ENCODE peak calls at places on chromosomes 16 and 17, in four cellular contexts. M is testis, K is K562, C is epithelial cell of esophagus. G is an unnamed sample.

GRCh38 chr17:37779554-37779953 is 34.7 kb upstream of the HNF1B start:
- DNase-seq in C (peak), M (no peak), K (no peak), G (peak)

GRCh38 chr16:27706156-27706705 is 156.3 kb downstream of the KATNIP start:
- DNase-seq in C (no peak), K (no peak), M (no peak), G (no peak)

GRCh38 chr17:56822725-56823124 is 11.0 kb downstream of the C17orf67 start:
- DNase-seq in C (no peak), K (no peak), M (no peak), G (peak)

GRCh38 chr16:19382887-19383816 is 34.5 kb upstream of the TMC5 start:
- DNase-seq in M (no peak), C (no peak), K (no peak), G (no peak)

GRCh38 chr16:49439676-49440075 is 66.1 kb downstream of the C16orf78 start:
- DNase-seq in K (no peak), C (no peak), M (no peak), G (no peak)

GRCh38 chr16:66273644-66274334 is 92.7 kb upstream of the CDH5 start:
- DNase-seq in C (peak), M (no peak), K (no peak), G (peak)

GRCh38 chr16:1655909-1656807 is 21.9 kb upstream of the JPT2 start:
- DNase-seq in K (no peak), M (no peak), C (no peak), G (no peak)

GRCh38 chr17:65886240-65886639 is 305.7 kb downstream of the CEP112 start:
- DNase-seq in K (no peak), M (no peak), C (no peak), G (peak)

GRCh38 chr17:7351665-7352558 is at the start of gene KCTD11:
- DNase-seq in K (peak), C (peak), M (peak), G (peak)

GRCh38 chr16:21276090-21276489 is 2.0 kb downstream of the CRYM start:
- DNase-seq in K (no peak), M (no peak), C (no peak), G (no peak)

GRCh38 chr17:68182940-68183551 is 64.8 kb upstream of the AMZ2 start:
- DNase-seq in C (peak), K (peak), M (no peak), G (no peak)

GRCh38 chr17:40281663-40282062 is 6.0 kb upstream of the CDC6 start:
- DNase-seq in C (no peak), K (no peak), M (no peak), G (no peak)

GRCh38 chr17:4711671-4712111 is 1.3 kb downstream of the ARRB2 start:
- DNase-seq in C (no peak), M (peak), K (no peak), G (no peak)

GRCh38 chr17:29617125-29617480 is 5.6 kb downstream of the CORO6 start:
- DNase-seq in K (peak), C (peak), M (peak), G (peak)

GRCh38 chr16:81567987-81568748 is 123.6 kb downstream of the CMIP start:
- DNase-seq in K (no peak), C (peak), M (no peak), G (peak)

GRCh38 chr16:22316411-22316811 is 19.2 kb downstream of the POLR3E start:
- DNase-seq in C (no peak), K (no peak), M (peak), G (no peak)

GRCh38 chr16:50842589-50842988 is 100.7 kb downstream of the CYLD start:
- DNase-seq in K (no peak), C (no peak), M (no peak), G (no peak)
- TF ChIP-seq CTCF in K (no peak), C (no peak), M (no peak), G (no peak)

GRCh38 chr16:30785126-30786106 is 1.6 kb downstream of the ZNF629 start:
- DNase-seq in C (no peak), M (no peak), K (no peak), G (no peak)
- H3K4me3 ChIP-seq in C (peak), M (no peak), K (peak), G (peak)

GRCh38 chr17:79974786-79975497 is 60.7 kb downstream of the TBC1D16 start:
- DNase-seq in C (no peak), M (no peak), K (peak), G (no peak)
- TF ChIP-seq CTCF in C (no peak), M (no peak), K (peak), G (no peak)

DNA sequence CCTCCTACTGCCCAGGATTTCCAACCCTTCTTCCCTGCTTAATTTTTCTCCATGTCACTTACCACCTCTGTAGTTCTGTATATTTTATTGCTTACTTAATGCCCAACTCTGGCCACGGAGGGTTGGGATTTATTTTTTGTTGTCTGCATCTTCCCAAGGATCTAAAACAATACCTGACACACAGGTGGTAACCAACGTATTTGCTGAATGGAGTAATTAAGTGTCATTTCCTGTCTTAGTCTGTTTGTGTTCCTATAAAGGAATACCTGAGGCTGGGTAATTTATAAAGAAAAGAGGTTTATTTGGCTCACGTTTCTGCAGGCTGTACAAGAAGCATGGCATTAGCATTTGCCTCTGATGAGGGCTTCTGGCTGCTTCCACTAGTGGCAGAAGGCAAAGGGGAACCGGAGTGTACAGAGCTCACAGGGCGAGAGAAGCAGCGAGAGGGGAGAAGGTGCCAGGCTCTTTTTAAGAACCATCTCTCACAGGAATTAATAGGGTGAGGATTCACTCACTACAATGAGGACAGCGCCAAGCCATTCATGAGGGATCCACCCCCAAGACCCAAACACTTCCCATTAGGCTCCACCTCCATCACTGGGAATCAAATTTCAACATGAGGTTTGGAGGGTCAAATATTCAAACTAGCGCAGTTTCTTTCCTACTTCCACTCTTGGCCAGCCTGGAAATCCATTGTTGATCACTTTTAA is 44.8 kb downstream of the ERN1 start:
- DNase-seq in M (no peak), C (no peak), K (no peak), G (no peak)
- H3K4me3 ChIP-seq in M (no peak), C (no peak), K (no peak), G (no peak)

GRCh38 chr16:46627746-46628145 is 6.6 kb upstream of the SHCBP1 start:
- DNase-seq in C (no peak), M (no peak), K (no peak), G (no peak)

GRCh38 chr16:46629331-46629843 is 8.2 kb upstream of the SHCBP1 start:
- DNase-seq in K (peak), M (no peak), C (peak), G (peak)

GRCh38 chr16:46632778-46633733 is 11.9 kb upstream of the SHCBP1 start:
- DNase-seq in M (no peak), K (no peak), C (no peak), G (no peak)
- TF ChIP-seq CTCF in M (no peak), K (no peak), C (no peak), G (no peak)

G was measured in fibroblast of pulmonary artery.